ENCODE peak calls at places on chromosome 1, in four cellular contexts. D is K562, H is HCT116, Q is HepG2. C is an unnamed sample.

GRCh38 chr1:154459044-154459443 is 43.0 kb upstream of the TDRD10 start:
- DNase-seq in Q (no peak), H (no peak), D (no peak), C (no peak)

GRCh38 chr1:100506221-100506620 is 31.7 kb upstream of the GPR88 start:
- DNase-seq in H (no peak), D (no peak), Q (no peak), C (no peak)

GRCh38 chr1:30867537-30867936 is 41.0 kb downstream of the SDC3 start:
- DNase-seq in H (no peak), D (no peak), Q (no peak), C (no peak)

GRCh38 chr1:11592752-11593151 is 61.5 kb downstream of the FBXO2 start:
- DNase-seq in H (no peak), D (no peak), Q (no peak), C (peak; percentile 46)

GRCh38 chr1:12369258-12369657 is 139.4 kb downstream of the VPS13D start:
- DNase-seq in Q (peak; percentile 66), D (no peak), H (no peak), C (no peak)

GRCh38 chr1:62144238-62144831 is 50.3 kb upstream of the L1TD1 start:
- DNase-seq in D (peak; percentile 44), Q (peak; percentile 39), H (peak; percentile 31), C (peak; percentile 41)

GRCh38 chr1:183195146-183195571 is 9.1 kb downstream of the LAMC2 start:
- DNase-seq in D (no peak), H (peak; percentile 23), Q (no peak), C (no peak)

GRCh38 chr1:68104155-68104554 is 53.7 kb upstream of the DIRAS3 start:
- DNase-seq in Q (no peak), H (no peak), D (no peak), C (no peak)

GRCh38 chr1:110100335-110100734 is 11.9 kb upstream of the UBL4B start:
- DNase-seq in D (no peak), H (no peak), Q (no peak), C (no peak)

GRCh38 chr1:146032613-146033219 is 11.2 kb upstream of the HJV start:
- DNase-seq in Q (peak; percentile 59), D (peak; percentile 36), H (peak; percentile 48), C (peak; percentile 47)

GRCh38 chr1:172821609-172822274 is 162.8 kb downstream of the FASLG start:
- DNase-seq in Q (no peak), H (no peak), D (peak; percentile 26), C (peak; percentile 24)

GRCh38 chr1:193537266-193538003 is 351.0 kb upstream of the B3GALT2 start:
- DNase-seq in H (no peak), Q (no peak), D (no peak), C (no peak)

GRCh38 chr1:47662068-47662467 is 224.2 kb downstream of the FOXD2 start:
- DNase-seq in D (no peak), H (no peak), Q (no peak), C (no peak)

GRCh38 chr1:183490932-183491331 is 18.6 kb downstream of the SMG7 start:
- DNase-seq in Q (no peak), D (no peak), H (no peak), C (no peak)

GRCh38 chr1:217495249-217495648 is 135.6 kb downstream of the GPATCH2 start:
- DNase-seq in D (no peak), H (no peak), Q (no peak), C (no peak)

GRCh38 chr1:162357681-162358266 is 18.9 kb downstream of the SPATA46 start:
- DNase-seq in H (peak; percentile 18), Q (peak; percentile 30), D (peak; percentile 65), C (peak; percentile 60)

GRCh38 chr1:232635778-232636356 is 5.9 kb upstream of the SIPA1L2 start:
- DNase-seq in Q (peak; percentile 23), D (peak; percentile 54), H (no peak), C (peak; percentile 60)

GRCh38 chr1:43443197-43443946 is 10.4 kb downstream of the HYI start:
- DNase-seq in D (no peak), Q (no peak), H (no peak), C (no peak)

GRCh38 chr1:15322648-15323350 is 75.8 kb downstream of the FHAD1 start:
- DNase-seq in D (peak; percentile 48), H (no peak), Q (no peak), C (peak; percentile 57)

GRCh38 chr1:62800825-62801306 is 16.9 kb downstream of the ATG4C start:
- DNase-seq in H (no peak), Q (no peak), D (no peak), C (no peak)

GRCh38 chr1:218778257-218778656 is 395.4 kb upstream of the LYPLAL1 start:
- DNase-seq in Q (no peak), H (no peak), D (no peak), C (no peak)

GRCh38 chr1:21534674-21535378 is 25.6 kb downstream of the ALPL start:
- DNase-seq in Q (peak; percentile 77), H (peak; percentile 29), D (peak; percentile 61), C (no peak)

GRCh38 chr1:39269791-39270342 is 65.4 kb downstream of the MACF1 start:
- DNase-seq in H (no peak), Q (peak; percentile 36), D (no peak), C (no peak)

GRCh38 chr1:1479547-1480483 is 8.2 kb downstream of the ATAD3B start:
- DNase-seq in Q (no peak), D (peak; percentile 35), H (no peak), C (peak; percentile 29)

GRCh38 chr1:58903450-58904298 is 119.8 kb upstream of the JUN start:
- DNase-seq in H (peak; percentile 55), Q (peak; percentile 82), D (peak; percentile 66), C (peak; percentile 88)

GRCh38 chr1:60763713-60764112 is 318.6 kb upstream of the NFIA start:
- DNase-seq in H (no peak), Q (no peak), D (no peak), C (no peak)

GRCh38 chr1:232553809-232554208 is 76.1 kb downstream of the SIPA1L2 start:
- DNase-seq in Q (no peak), H (no peak), D (no peak), C (no peak)

GRCh38 chr1:24191860-24192259 is 4.8 kb upstream of the IFNLR1 start:
- DNase-seq in H (no peak), Q (no peak), D (no peak), C (no peak)

GRCh38 chr1:24190970-24191570 is 4.0 kb upstream of the IFNLR1 start:
- DNase-seq in H (no peak), Q (no peak), D (no peak), C (no peak)

GRCh38 chr1:24186993-24187790 is at the start of gene IFNLR1:
- DNase-seq in Q (peak; percentile 62), D (peak; percentile 36), H (peak; percentile 58), C (peak; percentile 89)

GRCh38 chr1:24186711-24186992 is 437 bp downstream of the IFNLR1 start:
- DNase-seq in D (no peak), Q (no peak), H (no peak), C (no peak)

DNA sequence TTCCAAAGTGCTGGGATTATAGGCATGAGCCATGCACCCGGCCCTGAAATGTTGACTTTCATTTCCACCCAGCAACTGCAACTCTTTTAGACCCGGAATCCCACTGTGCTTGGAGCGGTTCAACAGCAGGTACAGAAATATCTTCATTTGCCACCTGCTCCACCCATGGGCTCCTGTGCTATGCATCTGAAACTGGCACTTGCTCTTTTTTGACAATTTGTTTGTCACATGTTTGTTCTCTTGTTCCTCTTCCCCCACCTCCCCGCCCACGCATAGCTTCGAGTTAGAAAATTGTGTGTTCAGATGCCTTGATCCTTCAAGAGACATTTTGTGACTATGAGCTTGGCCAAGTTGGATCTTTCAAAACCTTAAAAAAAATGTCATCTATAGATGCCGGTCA is 2.4 kb upstream of the IFNLR1 start:
- DNase-seq in H (no peak), Q (no peak), D (no peak), C (no peak)
- TF ChIP-seq ELF1 in H (no peak), Q (no peak), D (no peak), C (no peak)

GRCh38 chr1:34013136-34013535 is 149.3 kb downstream of the HMGB4 start:
- DNase-seq in H (no peak), D (no peak), Q (no peak), C (no peak)

GRCh38 chr1:34009340-34009975 is 145.6 kb downstream of the HMGB4 start:
- DNase-seq in H (no peak), Q (no peak), D (no peak), C (no peak)

GRCh38 chr1:34019741-34020552 is 145.1 kb downstream of the CSMD2 start:
- DNase-seq in Q (peak; percentile 7), H (no peak), D (no peak), C (no peak)

DNA sequence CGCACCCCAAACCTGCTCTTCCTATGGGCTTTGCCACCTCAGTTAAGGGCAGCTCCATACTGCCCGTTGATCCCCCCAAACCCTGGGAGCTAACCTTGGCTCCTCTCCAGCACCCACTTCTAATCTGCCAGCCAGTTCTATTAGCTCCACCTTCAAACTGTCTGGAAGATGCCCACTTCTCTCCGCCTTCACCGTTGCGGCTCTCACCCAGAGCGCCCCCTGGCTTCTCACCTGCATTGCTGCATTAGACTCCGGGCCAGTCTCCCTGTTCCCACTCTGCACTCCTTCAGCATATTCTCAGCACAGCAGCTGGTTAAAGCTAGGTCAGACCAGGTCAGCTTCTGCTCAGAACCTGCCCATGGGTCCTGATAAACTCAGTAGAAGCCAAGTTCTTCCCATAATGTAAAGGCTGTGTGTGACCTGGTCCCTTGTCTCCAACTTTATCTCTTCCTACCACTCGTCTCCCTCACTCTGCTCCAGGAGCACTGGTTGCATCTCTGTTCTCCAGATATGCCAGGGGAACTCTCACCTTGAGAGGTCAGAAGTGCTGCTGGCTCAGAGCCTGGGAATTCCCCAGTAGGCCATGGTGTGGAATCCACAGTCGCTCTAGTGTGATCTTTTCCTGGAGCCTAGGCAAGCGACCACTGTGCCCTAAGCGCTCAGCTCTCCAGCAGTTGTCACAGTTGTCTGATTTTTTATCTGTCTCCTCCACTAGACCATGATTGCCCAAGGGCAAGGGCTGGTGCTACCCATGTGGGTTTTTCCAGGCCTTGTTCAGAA is 150.3 kb downstream of the HMGB4 start:
- DNase-seq in Q (no peak), D (peak; percentile 33), H (peak; percentile 28), C (peak; percentile 22)
- TF ChIP-seq CTCF in Q (peak; percentile 65), D (peak; percentile 82), H (peak; percentile 96), C (no peak)

GRCh38 chr1:87017994-87018672 is 103.7 kb downstream of the HS2ST1 start:
- DNase-seq in Q (no peak), D (no peak), H (no peak), C (no peak)
- TF ChIP-seq ELF1 in Q (no peak), D (no peak), H (no peak), C (no peak)

GRCh38 chr1:33955101-33955500 is 91.2 kb downstream of the HMGB4 start:
- DNase-seq in H (no peak), D (no peak), Q (no peak), C (no peak)

GRCh38 chr1:33957854-33958253 is 94.0 kb downstream of the HMGB4 start:
- DNase-seq in Q (no peak), D (no peak), H (no peak), C (no peak)

GRCh38 chr1:33960496-33960895 is 96.6 kb downstream of the HMGB4 start:
- DNase-seq in H (no peak), Q (no peak), D (no peak), C (peak; percentile 34)
- TF ChIP-seq CTCF in H (no peak), Q (no peak), D (no peak), C (no peak)